ENCODE peak calls at places on chromosomes 16 and 17, in ten cellular contexts. J is stomach, Q is K562, U is SK-N-SH, B is suprapubic skin, Y is sigmoid colon, I is GM12878, N is upper lobe of left lung, K is esophagus muscularis mucosa, P is H1. R is an unnamed sample.
A peak's percentile ranks its signal among the peaks of the same experiment; 100 is the strongest.

GRCh38 chr17:12977008-12977751 is 40.6 kb downstream of the ELAC2 start:
- DNase-seq in N (no peak), J (no peak), Q (no peak), K (no peak), Y (no peak), U (no peak), P (peak; percentile 68), B (no peak), I (no peak), R (no peak)

GRCh38 chr17:77391668-77392375 is 251.1 kb downstream of the SEC14L1 start:
- DNase-seq in I (no peak), U (no peak), P (no peak), K (no peak), J (no peak), N (no peak), Y (peak; percentile 94), B (peak; percentile 90), Q (no peak), R (peak; percentile 62)

GRCh38 chr16:64478258-64478906 is 643.5 kb downstream of the CDH11 start:
- DNase-seq in B (no peak), J (no peak), I (no peak), Y (no peak), K (no peak), P (no peak), N (no peak), Q (no peak), U (no peak), R (no peak)

GRCh38 chr16:84331998-84332780 is 36.1 kb upstream of the ATP2C2 start:
- DNase-seq in B (no peak), Y (no peak), J (no peak), P (no peak), Q (no peak), K (no peak), I (no peak), U (no peak), N (peak; percentile 62), R (no peak)

GRCh38 chr16:75462804-75463203 is 1.7 kb downstream of the TMEM170A start:
- DNase-seq in Y (no peak), I (no peak), N (no peak), P (no peak), K (no peak), J (no peak), Q (no peak), U (no peak), B (no peak), R (no peak)

GRCh38 chr16:75225092-75225491 is 6.3 kb downstream of the CTRB1 start:
- DNase-seq in B (no peak), N (no peak), Y (no peak), P (no peak), I (no peak), J (no peak), Q (no peak), U (peak; percentile 53), K (no peak), R (no peak)

GRCh38 chr16:21613361-21613760 is 14.0 kb downstream of the METTL9 start:
- DNase-seq in K (no peak), Q (no peak), B (no peak), N (no peak), P (no peak), I (no peak), Y (no peak), U (no peak), J (no peak), R (no peak)

GRCh38 chr17:82222816-82223215 is 6.0 kb upstream of the SLC16A3 start:
- DNase-seq in I (no peak), U (peak; percentile 41), B (no peak), K (no peak), Q (no peak), J (no peak), P (no peak), N (no peak), Y (no peak), R (no peak)

GRCh38 chr17:4721203-4722135 is 9.8 kb upstream of the MED11 start:
- DNase-seq in U (no peak), K (no peak), B (no peak), Y (no peak), J (peak; percentile 92), I (no peak), P (no peak), N (peak; percentile 68), Q (peak; percentile 73), R (peak; percentile 78)

GRCh38 chr16:85246973-85247372 is 134.7 kb upstream of the CIBAR2 start:
- DNase-seq in Q (no peak), K (no peak), U (no peak), J (no peak), B (no peak), I (no peak), P (no peak), N (no peak), Y (no peak), R (no peak)

GRCh38 chr17:40094874-40095273 is 5.5 kb downstream of the NR1D1 start:
- DNase-seq in I (no peak), B (no peak), Y (peak; percentile 72), K (no peak), U (no peak), J (no peak), N (no peak), Q (no peak), P (no peak), R (no peak)

GRCh38 chr17:46139365-46140210 is 53.6 kb downstream of the KANSL1 start:
- DNase-seq in U (no peak), B (no peak), P (no peak), J (no peak), I (no peak), K (no peak), Y (no peak), N (no peak), Q (no peak), R (no peak)

GRCh38 chr17:8726477-8726876 is 18.2 kb downstream of the CCDC42 start:
- DNase-seq in K (no peak), U (no peak), I (no peak), N (no peak), B (no peak), J (no peak), Y (no peak), P (no peak), Q (no peak), R (no peak)

DNA sequence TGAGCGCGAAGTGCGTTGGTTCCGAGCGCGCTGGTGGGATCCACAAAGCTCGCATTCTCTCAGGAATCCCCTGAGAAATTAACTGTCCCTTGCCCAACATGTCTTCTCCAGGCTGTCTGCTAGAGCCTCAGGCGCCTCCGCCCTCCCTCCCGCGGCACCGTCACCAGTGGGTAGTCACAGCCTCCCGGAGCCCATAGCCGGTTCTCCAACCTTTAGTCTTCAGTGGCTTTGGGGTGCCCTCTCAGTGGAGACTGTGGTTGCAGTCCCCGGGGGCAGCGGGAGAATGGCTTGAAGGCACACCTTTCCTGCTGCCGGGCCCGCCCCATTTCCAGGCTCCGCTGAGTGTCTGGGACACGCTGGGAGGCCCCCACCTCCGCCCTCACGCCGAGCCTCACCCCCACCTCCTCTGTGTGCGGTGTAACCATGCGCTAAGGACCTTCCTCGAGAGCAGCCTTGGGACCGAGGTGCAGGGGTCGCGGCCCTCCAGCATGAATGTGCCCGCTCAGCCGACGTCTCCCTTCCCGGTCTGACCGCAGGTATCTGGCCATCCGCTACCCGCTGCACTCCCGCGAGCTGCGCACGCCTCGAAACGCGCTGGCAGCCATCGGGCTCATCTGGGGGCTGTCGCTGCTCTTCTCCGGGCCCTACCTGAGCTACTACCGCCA is 1.7 kb downstream of the GALR2 start:
- DNase-seq in Q (peak; percentile 25), B (no peak), N (peak; percentile 75), K (no peak), J (no peak), Y (no peak), P (peak; percentile 71), I (no peak), U (peak; percentile 64), R (no peak)
- H3K4me1 ChIP-seq in Q (peaks cover 56% of the 10 kb centered on the region), B (peaks cover 55% of the 10 kb centered on the region), N (peaks cover 40% of the 10 kb centered on the region), K (peaks cover 59% of the 10 kb centered on the region), J (peaks cover 70% of the 10 kb centered on the region), Y (peaks cover 64% of the 10 kb centered on the region), P (peaks cover 38% of the 10 kb centered on the region), I (no peaks in the 10 kb centered on the region), U (no peaks in the 10 kb centered on the region), R (peaks cover 34% of the 10 kb centered on the region)

GRCh38 chr17:38766341-38766740 is 13.8 kb downstream of the PSMB3 start:
- DNase-seq in Q (no peak), N (no peak), I (no peak), K (no peak), P (no peak), U (no peak), B (no peak), J (no peak), Y (no peak), R (no peak)

GRCh38 chr17:38773258-38773657 is 20.7 kb downstream of the PSMB3 start:
- DNase-seq in K (no peak), J (no peak), N (no peak), P (no peak), B (no peak), Q (no peak), I (no peak), U (no peak), Y (no peak), R (no peak)

DNA sequence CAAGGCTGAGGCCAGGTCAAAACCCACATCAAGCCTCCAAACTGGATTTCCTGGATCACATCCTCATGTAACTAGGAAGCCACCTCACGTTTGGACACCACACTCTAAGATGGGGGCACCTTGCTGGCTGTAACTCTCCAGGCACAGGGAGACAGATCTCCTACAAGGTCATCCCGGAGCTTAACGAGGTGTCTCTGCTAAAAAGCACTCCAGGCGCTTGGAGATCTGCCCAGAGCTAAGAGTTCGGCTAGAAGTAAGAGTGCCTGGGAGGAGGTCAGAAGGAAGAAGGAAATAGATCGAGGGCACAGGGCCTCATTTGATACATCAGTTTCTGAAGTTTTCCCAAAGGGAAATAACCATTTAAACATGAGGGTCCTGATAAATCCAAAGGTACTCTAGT is 15.9 kb downstream of the PSMB3 start:
- DNase-seq in B (no peak), Q (no peak), J (no peak), U (no peak), Y (no peak), I (no peak), K (no peak), P (no peak), N (no peak), R (no peak)
- TF ChIP-seq POLR2AphosphoS5 in B (no peak), Q (no peak), J (no peak), U (no peak), Y (no peak), I (no peak), K (no peak), P (no peak), N (no peak), R (no peak)

DNA sequence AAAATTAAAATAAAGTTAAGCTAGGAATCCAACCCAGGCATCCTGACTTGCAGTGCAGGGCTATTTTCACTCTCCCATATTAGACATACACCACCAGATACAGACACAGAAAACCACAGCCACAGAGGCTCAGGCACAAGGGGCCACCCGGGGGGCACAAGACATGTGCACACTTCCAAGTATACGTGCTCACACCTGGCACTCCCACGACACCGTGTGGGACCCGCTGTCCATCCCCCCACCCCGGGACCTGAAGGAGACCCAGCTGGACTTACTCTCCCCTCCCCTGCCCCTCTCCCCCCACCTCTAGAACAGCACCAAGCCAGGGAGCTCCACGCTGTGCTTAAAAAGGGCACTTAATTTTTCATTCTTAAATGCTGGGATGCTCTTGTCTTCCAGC is 73.6 kb upstream of the LHX1 start:
- DNase-seq in N (no peak), K (no peak), J (no peak), U (no peak), I (no peak), B (no peak), Q (no peak), Y (no peak), P (no peak), R (no peak)
- TF ChIP-seq EP300 in N (no peak), K (no peak), J (no peak), U (no peak), I (no peak), B (no peak), Q (no peak), Y (no peak), P (no peak), R (no peak)

GRCh38 chr17:55664287-55664686 is 58.4 kb downstream of the TMEM100 start:
- DNase-seq in I (peak; percentile 17), K (no peak), J (no peak), N (no peak), P (no peak), Y (no peak), U (no peak), B (no peak), Q (no peak), R (no peak)
- H3K4me1 ChIP-seq in I (no peaks in the 10 kb centered on the region), K (peaks cover 6% of the 10 kb centered on the region), J (peaks cover 28% of the 10 kb centered on the region), N (peaks cover 4% of the 10 kb centered on the region), P (no peaks in the 10 kb centered on the region), Y (no peaks in the 10 kb centered on the region), U (peaks cover 12% of the 10 kb centered on the region), B (peaks cover 9% of the 10 kb centered on the region), Q (no peaks in the 10 kb centered on the region), R (no peaks in the 10 kb centered on the region)